ENCODE peak calls at places on chromosomes 12 and 14, in four cellular contexts. One of them, this sample, is unnamed.

GRCh38 chr14:74955229-74955999 is at the start of gene PGF:
- DNase-seq in right lobe of liver: peak
- DNase-seq in lower lobe of right lung: peak
- DNase-seq in cardiac muscle cell: peak
- DNase-seq in this sample: no peak

GRCh38 chr12:2179953-2180736 is 127.4 kb downstream of the CACNA1C start:
- DNase-seq in right lobe of liver: no peak
- DNase-seq in lower lobe of right lung: no peak
- DNase-seq in cardiac muscle cell: no peak
- DNase-seq in this sample: peak

GRCh38 chr12:25121916-25122315 is 73.0 kb downstream of the DNAI7 start:
- DNase-seq in right lobe of liver: no peak
- DNase-seq in lower lobe of right lung: no peak
- DNase-seq in cardiac muscle cell: no peak
- DNase-seq in this sample: no peak

GRCh38 chr12:125191361-125192087 is 126.3 kb downstream of the AACS start:
- DNase-seq in right lobe of liver: no peak
- DNase-seq in lower lobe of right lung: no peak
- DNase-seq in cardiac muscle cell: no peak
- DNase-seq in this sample: no peak

GRCh38 chr12:6635375-6635855 is 344 bp downstream of the LPAR5 start:
- DNase-seq in right lobe of liver: no peak
- DNase-seq in lower lobe of right lung: no peak
- DNase-seq in cardiac muscle cell: no peak
- DNase-seq in this sample: no peak

GRCh38 chr12:48176417-48176751 is 7.1 kb upstream of the CCDC184 start:
- DNase-seq in right lobe of liver: no peak
- DNase-seq in lower lobe of right lung: no peak
- DNase-seq in cardiac muscle cell: no peak
- DNase-seq in this sample: no peak

GRCh38 chr12:22008196-22008595 is 37.8 kb upstream of the CMAS start:
- DNase-seq in right lobe of liver: no peak
- DNase-seq in lower lobe of right lung: no peak
- DNase-seq in cardiac muscle cell: no peak
- DNase-seq in this sample: no peak

GRCh38 chr12:82730832-82731497 is 44.3 kb downstream of the TMTC2 start:
- DNase-seq in right lobe of liver: no peak
- DNase-seq in lower lobe of right lung: no peak
- DNase-seq in cardiac muscle cell: no peak
- DNase-seq in this sample: no peak

GRCh38 chr14:91372680-91373495 is 44.7 kb downstream of the CCDC88C start:
- DNase-seq in right lobe of liver: no peak
- DNase-seq in lower lobe of right lung: no peak
- DNase-seq in cardiac muscle cell: no peak
- DNase-seq in this sample: no peak

GRCh38 chr12:107092669-107093546 is 441 bp downstream of the CRY1 start:
- DNase-seq in right lobe of liver: no peak
- DNase-seq in lower lobe of right lung: peak
- DNase-seq in cardiac muscle cell: peak
- DNase-seq in this sample: peak

GRCh38 chr12:64824500-64825142 is at the start of gene TBC1D30:
- DNase-seq in right lobe of liver: peak
- DNase-seq in lower lobe of right lung: peak
- DNase-seq in cardiac muscle cell: peak
- DNase-seq in this sample: peak

GRCh38 chr14:22878271-22879246 is 4.5 kb upstream of the REM2 start:
- DNase-seq in right lobe of liver: no peak
- DNase-seq in lower lobe of right lung: no peak
- DNase-seq in cardiac muscle cell: no peak
- DNase-seq in this sample: no peak

GRCh38 chr12:131250028-131250950 is 296.6 kb downstream of the ADGRD1 start:
- DNase-seq in right lobe of liver: no peak
- DNase-seq in lower lobe of right lung: peak
- DNase-seq in cardiac muscle cell: no peak
- DNase-seq in this sample: no peak

GRCh38 chr12:116474899-116475298 is 84.3 kb upstream of the MAP1LC3B2 start:
- DNase-seq in right lobe of liver: no peak
- DNase-seq in lower lobe of right lung: no peak
- DNase-seq in cardiac muscle cell: no peak
- DNase-seq in this sample: no peak

GRCh38 chr14:102319351-102320032 is at the start of gene ZNF839:
- DNase-seq in right lobe of liver: peak
- DNase-seq in lower lobe of right lung: peak
- DNase-seq in cardiac muscle cell: peak
- DNase-seq in this sample: peak

GRCh38 chr14:37230551-37231194 is 32.9 kb downstream of the MIPOL1 start:
- DNase-seq in right lobe of liver: no peak
- DNase-seq in lower lobe of right lung: no peak
- DNase-seq in cardiac muscle cell: peak
- DNase-seq in this sample: no peak

GRCh38 chr12:112294793-112295192 is 87.4 kb downstream of the HECTD4 start:
- DNase-seq in right lobe of liver: no peak
- DNase-seq in lower lobe of right lung: no peak
- DNase-seq in cardiac muscle cell: no peak
- DNase-seq in this sample: no peak

DNA sequence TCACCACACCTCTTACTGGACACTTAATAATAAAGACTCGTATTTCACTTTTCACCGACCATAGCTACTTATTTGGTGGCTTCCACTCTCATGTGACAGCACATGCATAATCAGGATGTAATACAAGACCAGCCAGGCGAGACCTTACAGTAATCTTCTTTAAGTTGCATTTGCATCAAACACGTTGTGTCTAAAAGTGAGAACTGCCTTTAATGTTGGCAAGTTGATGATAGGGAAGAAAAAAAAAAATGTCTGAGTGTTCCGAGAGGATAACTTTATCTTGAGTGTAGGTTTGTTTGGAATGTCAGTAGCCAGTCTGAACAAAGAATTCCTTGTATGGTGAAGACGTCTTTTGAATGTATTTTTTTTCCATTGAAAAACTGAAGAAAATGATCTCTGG is 440.4 kb downstream of the ADAMTS20 start:
- DNase-seq in right lobe of liver: no peak
- DNase-seq in lower lobe of right lung: no peak
- DNase-seq in cardiac muscle cell: peak
- DNase-seq in this sample: no peak
- H3K4me3 ChIP-seq in right lobe of liver: no peak
- H3K4me3 ChIP-seq in lower lobe of right lung: no peak
- H3K4me3 ChIP-seq in cardiac muscle cell: no peak
- H3K4me3 ChIP-seq in this sample: no peak

DNA sequence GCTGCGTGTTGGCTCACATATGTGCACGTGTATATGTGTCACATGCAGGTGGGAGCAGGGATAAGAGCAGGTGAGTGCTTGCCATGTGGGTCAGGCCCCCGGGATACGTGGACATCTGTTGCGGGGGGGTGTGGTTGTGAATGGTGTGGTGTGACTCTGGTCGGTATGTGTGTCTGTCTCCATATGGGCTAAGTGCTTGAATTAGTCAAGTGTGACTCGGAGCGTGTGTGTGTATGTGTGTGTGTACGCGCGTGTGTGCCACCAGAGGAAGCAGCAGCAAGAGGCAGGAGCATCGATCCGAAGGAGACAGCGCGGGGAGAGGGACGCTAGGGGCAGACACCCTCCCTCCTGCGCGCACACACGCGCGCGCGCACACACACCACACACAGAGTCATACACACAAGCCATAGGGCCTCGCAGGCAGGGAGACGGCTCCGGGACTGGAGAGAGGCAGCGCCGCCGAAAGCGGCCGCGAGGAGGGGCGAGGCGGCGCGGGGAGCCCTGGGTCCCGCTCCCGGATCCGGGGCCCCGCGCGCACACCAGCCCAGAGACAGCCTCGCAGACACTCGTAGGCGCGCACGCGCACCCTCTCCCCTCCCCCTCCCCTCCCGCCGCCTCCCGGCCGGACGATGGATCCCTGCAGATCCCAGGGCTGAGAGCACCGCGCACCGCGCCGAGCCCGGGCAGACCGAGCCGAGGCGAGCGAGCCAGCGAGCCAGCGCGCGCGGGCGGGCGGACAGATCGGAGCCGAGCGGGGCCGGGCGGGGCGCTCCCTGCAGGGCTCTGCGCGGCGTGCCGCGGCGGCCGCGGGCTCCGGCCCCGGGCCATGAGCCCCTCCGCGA is at the start of gene ASIC1:
- DNase-seq in right lobe of liver: peak
- DNase-seq in lower lobe of right lung: peak
- DNase-seq in cardiac muscle cell: peak
- DNase-seq in this sample: peak
- TF ChIP-seq CTCF in right lobe of liver: peak
- TF ChIP-seq CTCF in lower lobe of right lung: no peak
- TF ChIP-seq CTCF in cardiac muscle cell: no peak
- TF ChIP-seq CTCF in this sample: no peak

GRCh38 chr12:122371475-122372045 is 50.9 kb downstream of the CLIP1 start:
- DNase-seq in right lobe of liver: no peak
- DNase-seq in lower lobe of right lung: no peak
- DNase-seq in cardiac muscle cell: no peak
- DNase-seq in this sample: no peak

GRCh38 chr12:122374707-122375106 is 47.8 kb downstream of the CLIP1 start:
- DNase-seq in right lobe of liver: no peak
- DNase-seq in lower lobe of right lung: no peak
- DNase-seq in cardiac muscle cell: no peak
- DNase-seq in this sample: no peak
- H3K27ac ChIP-seq in right lobe of liver: no peak
- H3K27ac ChIP-seq in lower lobe of right lung: no peak
- H3K27ac ChIP-seq in cardiac muscle cell: no peak
- H3K27ac ChIP-seq in this sample: no peak

GRCh38 chr12:19546027-19546426 is 106.7 kb downstream of the AEBP2 start:
- DNase-seq in right lobe of liver: no peak
- DNase-seq in lower lobe of right lung: no peak
- DNase-seq in cardiac muscle cell: peak
- DNase-seq in this sample: no peak

GRCh38 chr12:19550626-19551025 is 111.3 kb downstream of the AEBP2 start:
- DNase-seq in right lobe of liver: no peak
- DNase-seq in lower lobe of right lung: no peak
- DNase-seq in cardiac muscle cell: no peak
- DNase-seq in this sample: no peak

GRCh38 chr12:19546611-19547162 is 107.4 kb downstream of the AEBP2 start:
- DNase-seq in right lobe of liver: no peak
- DNase-seq in lower lobe of right lung: no peak
- DNase-seq in cardiac muscle cell: no peak
- DNase-seq in this sample: peak

GRCh38 chr12:19544351-19544750 is 105.1 kb downstream of the AEBP2 start:
- DNase-seq in right lobe of liver: no peak
- DNase-seq in lower lobe of right lung: no peak
- DNase-seq in cardiac muscle cell: no peak
- DNase-seq in this sample: no peak

GRCh38 chr12:19547258-19547657 is 108.0 kb downstream of the AEBP2 start:
- DNase-seq in right lobe of liver: no peak
- DNase-seq in lower lobe of right lung: no peak
- DNase-seq in cardiac muscle cell: no peak
- DNase-seq in this sample: no peak
- H3K4me3 ChIP-seq in right lobe of liver: no peak
- H3K4me3 ChIP-seq in lower lobe of right lung: no peak
- H3K4me3 ChIP-seq in cardiac muscle cell: no peak
- H3K4me3 ChIP-seq in this sample: no peak